ENCODE peak calls at places on chromosomes 7 and 10, in four cellular contexts. N, Y, B and F are unnamed samples. For H3K27me3, the result is how much of the 10 kb centered on the place peaks cover.

GRCh38 chr7:76340617-76341131 is 18.1 kb downstream of the YWHAG start:
- DNase-seq in N (no peak), B (no peak), Y (no peak), F (no peak)

GRCh38 chr7:139232893-139233292 is 1.9 kb downstream of the UBN2 start:
- DNase-seq in B (no peak), Y (no peak), N (no peak), F (no peak)

GRCh38 chr7:112537822-112538221 is 57.0 kb downstream of the LSMEM1 start:
- DNase-seq in B (no peak), Y (no peak), N (no peak), F (no peak)

GRCh38 chr10:6202098-6202683 is 541 bp upstream of the PFKFB3 start:
- DNase-seq in N (no peak), B (peak), Y (no peak), F (no peak)

GRCh38 chr7:14604606-14605005 is 297.9 kb downstream of the DGKB start:
- DNase-seq in B (no peak), Y (no peak), N (no peak), F (no peak)

GRCh38 chr7:2257651-2258050 is 15.6 kb downstream of the NUDT1 start:
- DNase-seq in B (no peak), Y (no peak), N (no peak), F (no peak)

GRCh38 chr7:69652947-69653701 is 54.8 kb downstream of the AUTS2 start:
- DNase-seq in B (no peak), N (no peak), Y (no peak), F (no peak)

GRCh38 chr10:82277591-82277990 is 402.6 kb downstream of the NRG3 start:
- DNase-seq in Y (no peak), B (no peak), N (no peak), F (no peak)

GRCh38 chr7:39827571-39827970 is 122.5 kb upstream of the CDK13 start:
- DNase-seq in B (no peak), N (no peak), Y (no peak), F (no peak)
- H3K27me3 ChIP-seq in B (under half), N (under half), Y (under half), F (under half)

DNA sequence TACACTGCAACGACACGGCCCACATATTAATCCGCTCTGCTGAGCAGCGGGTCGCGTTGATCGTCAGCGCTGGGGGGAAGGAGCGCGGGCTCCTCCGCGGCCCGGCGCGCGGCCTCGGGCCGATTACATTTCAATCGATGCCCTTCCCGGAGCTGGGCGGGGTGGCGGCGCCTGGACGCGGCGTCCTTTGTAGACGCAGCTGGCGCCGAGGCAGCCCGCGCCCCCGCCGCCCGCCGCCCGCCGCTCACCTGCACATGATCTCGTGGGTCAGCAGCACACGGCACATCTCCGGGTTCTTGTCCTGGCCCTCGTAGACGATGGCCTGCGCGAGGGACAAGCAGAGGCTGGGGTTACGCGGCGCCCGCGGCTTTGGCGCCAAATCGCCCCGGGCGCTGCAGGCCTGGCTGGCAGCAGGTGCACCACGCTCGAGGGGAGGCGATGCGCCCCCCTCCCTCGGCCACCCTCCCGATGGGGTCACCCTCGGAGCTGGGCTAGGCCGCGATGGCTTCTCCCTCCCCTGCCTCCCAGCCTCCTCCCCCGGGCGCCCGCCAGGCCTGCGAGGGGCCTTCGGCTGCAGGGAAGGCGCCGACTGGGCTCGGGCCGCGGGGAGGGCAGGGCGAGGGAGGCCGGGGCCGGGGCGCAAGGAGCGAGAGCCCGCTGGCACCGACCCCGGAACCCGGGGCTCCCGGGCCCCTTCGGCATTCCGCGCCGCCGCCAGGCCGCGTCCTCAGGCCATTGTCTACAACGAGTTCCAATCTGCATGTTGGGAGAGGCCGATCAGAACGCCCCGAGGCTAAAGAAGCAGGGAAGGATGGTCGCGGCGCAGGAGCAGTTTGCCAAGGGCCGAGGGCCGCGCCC is 5.2 kb downstream of the EBF3 start:
- DNase-seq in N (no peak), B (peak), Y (no peak), F (no peak)
- H3K27me3 ChIP-seq in N (half or more), B (half or more), Y (under half), F (half or more)

GRCh38 chr10:93992400-93993030 is 1.2 kb upstream of the PLCE1 start:
- DNase-seq in Y (no peak), N (no peak), B (peak), F (no peak)
- H3K27me3 ChIP-seq in Y (under half), N (under half), B (half or more), F (under half)

GRCh38 chr7:28750981-28751380 is 207.1 kb downstream of the TRIL start:
- DNase-seq in Y (no peak), N (no peak), B (peak), F (no peak)
- H3K27me3 ChIP-seq in Y (under half), N (under half), B (under half), F (under half)

GRCh38 chr10:48902096-48902495 is 37.5 kb downstream of the LRRC18 start:
- DNase-seq in Y (no peak), N (no peak), B (no peak), F (no peak)

GRCh38 chr10:48899781-48900180 is 39.9 kb downstream of the LRRC18 start:
- DNase-seq in N (no peak), Y (no peak), B (no peak), F (no peak)

GRCh38 chr10:48898426-48898825 is 41.2 kb downstream of the LRRC18 start:
- DNase-seq in B (no peak), N (no peak), Y (no peak), F (no peak)

GRCh38 chr10:48901152-48901705 is 38.4 kb downstream of the LRRC18 start:
- DNase-seq in N (no peak), Y (no peak), B (no peak), F (no peak)

DNA sequence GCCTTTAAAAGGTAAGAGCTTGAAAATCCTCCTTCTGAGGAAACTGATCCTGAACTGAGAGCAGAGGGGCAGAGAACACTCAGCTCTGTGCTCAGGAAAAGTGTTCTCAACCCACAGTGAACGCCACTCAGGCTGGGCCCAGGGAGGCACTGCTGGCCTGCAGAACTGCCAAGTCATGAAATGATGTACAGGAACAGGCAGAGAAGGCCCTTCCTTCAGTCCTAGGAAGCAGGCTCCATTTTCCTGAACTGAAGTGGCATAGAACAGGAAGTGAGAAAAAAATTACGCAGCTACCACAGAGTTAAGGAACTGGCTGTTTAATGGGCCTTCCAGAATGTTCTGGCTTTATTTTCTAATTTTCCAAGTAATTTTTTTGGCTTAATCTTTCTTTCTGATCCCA is 39.3 kb downstream of the LRRC18 start:
- DNase-seq in Y (no peak), B (no peak), N (no peak), F (no peak)
- H3K27me3 ChIP-seq in Y (under half), B (under half), N (under half), F (under half)

GRCh38 chr7:132328047-132328620 is 248.1 kb downstream of the PLXNA4 start:
- DNase-seq in N (peak), Y (no peak), B (no peak), F (no peak)

GRCh38 chr7:132328760-132329159 is 247.5 kb downstream of the PLXNA4 start:
- DNase-seq in B (no peak), N (no peak), Y (no peak), F (no peak)

GRCh38 chr7:132337450-132338080 is 238.7 kb downstream of the PLXNA4 start:
- DNase-seq in Y (no peak), N (no peak), B (no peak), F (no peak)

GRCh38 chr7:132336797-132337196 is 239.5 kb downstream of the PLXNA4 start:
- DNase-seq in B (no peak), Y (no peak), N (no peak), F (peak)

DNA sequence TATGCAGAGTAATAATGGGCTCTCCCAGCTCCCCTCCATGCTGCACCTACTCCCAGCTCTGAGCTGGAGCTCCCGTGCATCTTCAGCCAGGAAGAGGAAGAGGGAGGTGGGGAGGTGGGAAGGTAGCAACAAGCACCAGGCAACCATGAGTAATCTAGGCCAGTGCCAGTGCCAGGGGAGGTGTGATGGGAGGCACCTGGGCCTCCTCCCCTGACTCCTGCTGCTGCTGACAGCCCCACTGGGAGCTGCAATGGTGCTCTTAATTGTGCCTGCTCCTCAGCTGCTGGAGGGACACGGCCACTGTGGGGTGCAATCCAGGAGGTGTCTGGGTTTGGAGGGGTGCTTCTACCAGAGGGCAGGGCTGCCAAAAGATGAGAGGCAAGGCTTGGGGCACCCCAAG is 243.0 kb downstream of the PLXNA4 start:
- DNase-seq in Y (no peak), B (no peak), N (no peak), F (no peak)
- H3K27me3 ChIP-seq in Y (under half), B (under half), N (under half), F (under half)

GRCh38 chr7:98571986-98572385 is 45.1 kb upstream of the NPTX2 start:
- DNase-seq in Y (no peak), B (no peak), N (no peak), F (no peak)
- H3K27me3 ChIP-seq in Y (under half), B (under half), N (under half), F (under half)